ENCODE peak calls at places on chromosome 12, in seven cellular contexts. Q is NB4, V is heart left ventricle, J is tibial nerve, S is esophagus squamous epithelium, T is uterus, F is esophagus muscularis mucosa. K is an unnamed sample.

GRCh38 chr12:87943666-87944065 is 85.5 kb downstream of the C12orf50 start:
- DNase-seq in V (no peak), Q (no peak), S (no peak), F (no peak), J (no peak), T (no peak), K (no peak)

GRCh38 chr12:107091381-107091780 is 2.0 kb downstream of the CRY1 start:
- DNase-seq in T (no peak), F (peak), J (peak), Q (no peak), S (no peak), V (no peak), K (no peak)

GRCh38 chr12:29962276-29963035 is 178.7 kb upstream of the TMTC1 start:
- DNase-seq in J (no peak), S (no peak), F (no peak), T (no peak), V (no peak), Q (no peak), K (no peak)

GRCh38 chr12:115846516-115846915 is 431.0 kb downstream of the MED13L start:
- DNase-seq in J (no peak), T (no peak), S (no peak), F (no peak), Q (no peak), V (no peak), K (no peak)

GRCh38 chr12:95553202-95553943 is 2.1 kb upstream of the USP44 start:
- DNase-seq in S (no peak), T (no peak), J (no peak), Q (peak), V (no peak), F (no peak), K (no peak)

GRCh38 chr12:49397000-49397399 is 29.7 kb downstream of the SPATS2 start:
- DNase-seq in Q (no peak), S (no peak), F (no peak), J (no peak), V (no peak), T (no peak), K (no peak)

GRCh38 chr12:96247567-96247962 is 53.4 kb downstream of the ELK3 start:
- DNase-seq in T (no peak), S (no peak), J (no peak), V (no peak), Q (peak), F (no peak), K (no peak)

GRCh38 chr12:105423921-105424320 is 93.4 kb downstream of the C12orf75 start:
- DNase-seq in T (no peak), S (no peak), F (no peak), Q (no peak), V (no peak), J (no peak), K (no peak)

DNA sequence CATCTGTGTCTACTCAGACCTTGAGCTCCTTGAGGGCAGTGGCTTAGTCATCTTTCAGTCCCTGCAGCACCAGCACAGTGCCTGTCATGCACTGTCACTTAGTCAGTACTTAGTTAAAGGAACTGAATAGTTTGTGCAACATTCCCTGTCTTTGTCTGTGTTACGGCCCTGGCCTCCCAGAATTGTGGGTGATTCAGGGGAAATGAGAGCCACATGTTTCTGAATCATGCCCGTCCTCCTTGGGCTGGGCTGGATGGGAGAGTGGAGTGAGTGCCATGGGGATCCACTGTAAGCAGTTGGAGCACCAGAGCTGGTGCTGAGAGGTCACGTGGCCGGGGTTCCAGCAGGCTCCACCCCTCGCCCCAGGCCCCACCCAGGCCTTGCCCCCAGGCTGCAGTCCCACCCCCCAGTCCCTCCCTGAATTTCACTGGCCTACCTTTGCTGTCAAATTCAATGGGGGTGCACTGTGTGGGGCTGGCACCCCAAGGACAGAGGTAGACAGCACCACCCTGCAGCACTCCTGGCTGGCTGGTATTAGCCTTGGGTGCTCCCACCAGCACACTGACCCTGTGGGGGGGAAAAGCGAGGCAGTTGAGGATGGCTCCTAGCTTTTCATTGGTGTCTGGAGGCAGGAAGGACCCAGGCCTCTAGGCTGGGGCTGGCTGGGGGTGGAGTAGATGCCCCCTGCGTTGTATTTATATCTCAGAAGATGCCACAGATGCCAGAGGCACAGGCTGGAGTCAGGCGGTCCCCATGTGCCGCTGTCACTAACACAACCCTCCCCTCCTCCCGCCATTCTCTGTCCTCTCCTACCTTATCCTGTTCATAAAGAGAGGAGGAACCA is 7.4 kb downstream of the ITGA5 start:
- DNase-seq in J (peak), Q (peak), F (peak), T (no peak), S (no peak), V (peak), K (peak)
- TF ChIP-seq POLR2A in J (no peak), Q (no peak), F (no peak), T (no peak), S (no peak), V (peak), K (no peak)

GRCh38 chr12:56188116-56188785 is 1.0 kb downstream of the SMARCC2 start:
- DNase-seq in Q (peak), J (no peak), S (no peak), V (no peak), T (no peak), F (no peak), K (no peak)

GRCh38 chr12:56188786-56189335 is 422 bp downstream of the SMARCC2 start:
- DNase-seq in S (no peak), F (no peak), V (no peak), T (no peak), J (no peak), Q (no peak), K (no peak)

GRCh38 chr12:56190695-56191155 is 1.4 kb upstream of the SMARCC2 start:
- DNase-seq in S (no peak), F (no peak), T (no peak), Q (peak), J (no peak), V (no peak), K (no peak)

GRCh38 chr12:56189336-56189917 is at the start of gene SMARCC2:
- DNase-seq in S (peak), V (peak), Q (peak), F (peak), T (peak), J (peak), K (peak)

DNA sequence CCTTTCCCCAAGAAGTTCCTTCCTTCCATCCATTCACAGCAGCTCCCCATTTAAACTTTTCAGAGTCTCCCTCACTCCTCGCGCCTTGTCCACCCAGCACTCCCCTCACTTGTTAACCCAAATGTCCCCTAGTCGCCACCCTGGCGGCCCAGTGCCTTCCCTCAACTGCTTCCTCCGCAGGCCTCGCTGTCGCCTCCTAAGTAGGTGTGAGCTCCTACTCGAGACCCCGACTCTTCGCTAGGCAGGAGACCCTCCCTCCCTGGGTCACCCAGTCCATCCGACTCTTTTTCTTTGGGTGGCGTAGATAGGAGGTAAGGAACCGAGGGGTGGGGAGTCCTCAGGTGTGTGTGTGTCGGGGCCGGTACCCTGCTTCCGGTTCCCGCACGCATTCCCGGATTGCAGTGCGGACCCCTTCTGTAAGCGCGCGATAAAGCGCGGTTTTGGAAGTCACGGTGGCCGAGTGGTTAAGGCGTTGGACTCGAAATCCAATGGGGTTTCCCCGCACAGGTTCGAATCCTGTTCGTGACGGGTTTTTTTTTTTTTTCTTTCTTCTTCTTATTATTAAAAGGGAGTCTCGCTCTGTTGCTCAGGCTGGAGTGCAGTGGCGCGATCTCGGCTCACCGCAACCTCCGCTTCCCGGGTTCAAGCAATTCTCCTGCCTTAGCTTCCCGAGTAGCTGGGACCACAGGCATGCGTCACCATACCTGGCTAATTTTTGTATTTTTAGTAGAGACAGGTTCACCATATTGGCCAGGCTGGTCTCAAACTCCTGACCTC is 823 bp upstream of the SMARCC2 start:
- DNase-seq in J (peak), V (peak), T (peak), S (peak), F (peak), Q (peak), K (peak)
- TF ChIP-seq POLR2A in J (no peak), V (no peak), T (peak), S (no peak), F (no peak), Q (no peak), K (no peak)

GRCh38 chr12:76029982-76030377 is 1.6 kb downstream of the PHLDA1 start:
- DNase-seq in T (no peak), F (no peak), J (no peak), V (no peak), S (no peak), Q (peak), K (no peak)
- TF ChIP-seq POLR2A in T (no peak), F (no peak), J (no peak), V (no peak), S (peak), Q (no peak), K (no peak)

GRCh38 chr12:6866920-6867406 is 368 bp upstream of the TPI1 start:
- DNase-seq in T (no peak), V (no peak), F (peak), J (peak), S (peak), Q (no peak), K (no peak)

GRCh38 chr12:6868211-6869048 is 1.1 kb downstream of the TPI1 start:
- DNase-seq in F (no peak), T (no peak), Q (peak), S (no peak), V (peak), J (no peak), K (no peak)

GRCh38 chr12:6871052-6871957 is 1.8 kb downstream of the SPSB2 start:
- DNase-seq in T (no peak), Q (peak), S (no peak), F (no peak), J (no peak), V (peak), K (peak)

GRCh38 chr12:6867407-6868210 is at the start of gene TPI1:
- DNase-seq in S (no peak), Q (peak), F (peak), J (no peak), V (peak), T (peak), K (peak)

DNA sequence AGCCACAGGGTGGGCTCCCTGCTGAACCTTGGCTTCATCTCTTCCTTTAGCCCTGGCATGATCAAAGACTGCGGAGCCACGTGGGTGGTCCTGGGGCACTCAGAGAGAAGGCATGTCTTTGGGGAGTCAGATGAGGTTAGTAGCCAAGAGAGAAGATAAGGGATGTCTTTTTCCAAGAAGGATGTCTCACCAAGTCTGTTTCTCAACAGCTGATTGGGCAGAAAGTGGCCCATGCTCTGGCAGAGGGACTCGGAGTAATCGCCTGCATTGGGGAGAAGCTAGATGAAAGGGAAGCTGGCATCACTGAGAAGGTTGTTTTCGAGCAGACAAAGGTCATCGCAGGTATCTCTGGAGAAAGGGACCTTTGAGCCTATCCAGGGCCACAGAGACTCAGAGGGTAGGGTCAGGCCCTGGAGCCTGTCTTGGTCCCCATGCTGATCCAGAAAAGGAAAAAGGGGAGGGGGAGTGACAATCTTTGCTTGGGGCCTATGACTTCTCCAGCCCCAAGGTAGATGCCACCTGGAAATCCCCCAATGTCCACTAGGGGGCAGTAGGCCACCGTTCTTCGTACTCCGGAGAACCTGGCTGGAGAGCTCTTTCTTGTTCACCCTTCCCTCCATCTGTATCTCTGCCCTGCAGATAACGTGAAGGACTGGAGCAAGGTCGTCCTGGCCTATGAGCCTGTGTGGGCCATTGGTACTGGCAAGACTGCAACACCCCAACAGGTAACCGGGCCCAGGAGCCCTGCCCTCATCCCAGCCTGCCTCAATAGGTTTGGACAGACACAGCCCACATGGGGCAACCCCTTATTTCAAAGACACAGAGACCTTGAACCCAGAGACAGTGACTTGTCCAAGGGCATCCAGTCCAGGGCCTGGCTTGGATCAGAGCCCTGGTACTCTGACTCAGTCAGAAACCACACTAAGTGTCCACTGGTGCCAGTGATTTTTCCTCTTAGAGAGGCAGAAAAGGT is 2.0 kb downstream of the TPI1 start:
- DNase-seq in F (peak), S (no peak), T (peak), V (peak), J (peak), Q (peak), K (peak)
- TF ChIP-seq POLR2A in F (no peak), S (no peak), T (no peak), V (peak), J (no peak), Q (no peak), K (no peak)

GRCh38 chr12:109997393-109997792 is 1.2 kb upstream of the GIT2 start:
- DNase-seq in J (no peak), V (no peak), T (no peak), S (no peak), F (no peak), Q (no peak), K (no peak)

GRCh38 chr12:109999649-109999971 is 380 bp downstream of the ANKRD13A start:
- DNase-seq in J (no peak), Q (no peak), T (no peak), S (no peak), V (peak), F (no peak), K (no peak)

GRCh38 chr12:109998241-109998903 is 858 bp upstream of the ANKRD13A start:
- DNase-seq in J (no peak), T (no peak), S (no peak), F (no peak), Q (peak), V (no peak), K (no peak)

GRCh38 chr12:109999983-110000505 is 814 bp downstream of the ANKRD13A start:
- DNase-seq in F (no peak), Q (peak), V (no peak), J (no peak), S (no peak), T (peak), K (no peak)

GRCh38 chr12:109998904-109999648 is at the start of gene ANKRD13A:
- DNase-seq in V (peak), S (peak), T (peak), Q (peak), J (peak), F (peak), K (peak)
- TF ChIP-seq POLR2A in V (peak), S (peak), T (peak), Q (peak), J (peak), F (no peak), K (peak)

DNA sequence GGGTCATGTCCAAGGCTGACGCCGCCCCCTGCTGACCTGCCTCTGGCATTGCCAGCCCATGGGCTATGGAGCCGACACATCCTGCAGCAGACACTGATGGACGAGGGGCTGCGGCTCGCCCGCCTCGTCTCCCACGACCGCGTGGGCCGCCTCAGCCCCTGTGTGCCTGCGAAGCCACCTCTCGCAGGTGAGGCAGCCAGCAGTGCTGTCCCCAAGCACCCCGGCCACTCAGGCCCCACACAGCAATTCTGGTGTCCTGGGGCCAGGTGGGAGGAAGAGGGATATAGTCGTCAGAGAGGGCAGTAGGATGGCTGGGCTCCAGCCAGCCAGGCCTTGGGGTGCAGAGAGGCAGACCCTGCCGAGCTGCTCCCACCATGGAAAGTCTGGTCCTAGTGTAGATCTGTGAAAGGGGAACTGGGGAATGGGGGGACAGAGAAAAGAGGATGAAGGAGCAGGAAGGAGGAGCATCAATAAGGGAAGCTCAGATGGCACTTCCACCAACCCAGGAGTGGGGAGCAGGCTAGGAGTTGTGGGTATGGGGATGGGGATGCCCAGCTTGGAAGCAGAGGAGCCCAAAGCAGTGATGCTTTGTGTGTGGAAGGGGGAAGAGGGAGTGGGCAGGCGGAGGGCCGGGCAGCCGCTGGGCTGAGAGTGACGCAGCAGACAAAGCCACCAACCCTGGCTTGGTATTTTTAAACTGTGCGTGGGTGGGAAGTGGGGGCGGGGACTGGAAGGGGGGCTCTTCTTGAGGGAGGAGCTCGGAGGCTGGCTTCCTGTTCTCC is 4.7 kb downstream of the NAB2 start:
- DNase-seq in Q (peak), F (peak), J (peak), V (peak), S (no peak), T (peak), K (no peak)
- TF ChIP-seq POLR2A in Q (no peak), F (no peak), J (no peak), V (no peak), S (no peak), T (peak), K (no peak)